ENCODE peak calls at places on chromosomes 6 and 20, in eight cellular contexts. G, W, N, R, M, Z, E and Y are unnamed samples. For H3K4me1 and H3K27me3, the result is how much of the 10 kb centered on the place peaks cover.

GRCh38 chr20:8131598-8132014 is 460 bp upstream of the PLCB1 start:
- DNase-seq in G (no peak), E (no peak), N (no peak), W (peak), Z (no peak), M (peak), R (no peak), Y (no peak)

GRCh38 chr6:141744971-141745370 is 387.8 kb upstream of the GJE1 start:
- DNase-seq in E (no peak), M (no peak), R (no peak), W (no peak), Z (no peak), G (no peak), N (no peak), Y (no peak)

GRCh38 chr6:33949877-33950831 is 146.4 kb upstream of the MLN start:
- DNase-seq in E (peak), M (no peak), G (no peak), N (no peak), R (no peak), Z (no peak), W (no peak), Y (peak)

GRCh38 chr6:107800564-107801164 is 23.4 kb downstream of the SCML4 start:
- DNase-seq in G (no peak), N (no peak), M (peak), R (no peak), Z (no peak), W (no peak), E (peak), Y (no peak)

GRCh38 chr6:31529329-31530150 is 778 bp downstream of the MCCD1 start:
- DNase-seq in M (no peak), N (no peak), G (no peak), W (no peak), E (no peak), Z (no peak), R (no peak), Y (no peak)

GRCh38 chr20:58001381-58001780 is 227.1 kb downstream of the ANKRD60 start:
- DNase-seq in Z (no peak), E (no peak), M (no peak), R (no peak), N (peak), G (peak), W (no peak), Y (peak)

GRCh38 chr6:127102299-127102698 is 16.2 kb upstream of the RSPO3 start:
- DNase-seq in R (no peak), G (no peak), N (no peak), E (peak), M (peak), Z (no peak), W (peak), Y (no peak)

GRCh38 chr6:45538636-45539035 is 160.9 kb upstream of the SUPT3H start:
- DNase-seq in N (peak), G (no peak), W (no peak), M (peak), E (no peak), Z (no peak), R (no peak), Y (no peak)

GRCh38 chr6:11645016-11645415 is 107.5 kb downstream of the TMEM170B start:
- DNase-seq in W (peak), E (no peak), N (no peak), M (peak), G (no peak), Z (no peak), R (no peak), Y (no peak)

GRCh38 chr6:168962886-168963285 is 290.8 kb downstream of the THBS2 start:
- DNase-seq in N (peak), M (peak), Z (no peak), E (no peak), G (no peak), W (no peak), R (no peak), Y (peak)

GRCh38 chr20:33178726-33179125 is 10.8 kb downstream of the BPIFA2 start:
- DNase-seq in M (no peak), W (no peak), G (no peak), Z (no peak), R (no peak), N (no peak), E (no peak), Y (no peak)

GRCh38 chr20:52800734-52801627 is 171.2 kb upstream of the TSHZ2 start:
- DNase-seq in M (peak), E (no peak), N (no peak), G (no peak), W (no peak), Z (no peak), R (no peak), Y (no peak)

GRCh38 chr6:47439348-47439668 is 38.3 kb upstream of the CD2AP start:
- DNase-seq in G (no peak), E (no peak), R (no peak), Z (no peak), W (no peak), N (no peak), M (no peak), Y (no peak)

GRCh38 chr20:41080866-41081265 is 52.2 kb downstream of the TOP1 start:
- DNase-seq in Z (no peak), R (no peak), N (no peak), E (no peak), G (no peak), W (peak), M (peak), Y (no peak)

GRCh38 chr20:63743210-63743970 is 3.8 kb downstream of the SLC2A4RG start:
- DNase-seq in G (no peak), M (no peak), Z (no peak), W (no peak), R (no peak), E (no peak), N (peak), Y (no peak)

GRCh38 chr6:88708197-88708744 is 255.1 kb downstream of the RNGTT start:
- DNase-seq in N (no peak), M (peak), E (no peak), W (no peak), G (no peak), R (no peak), Z (no peak), Y (no peak)

GRCh38 chr6:81362246-81362645 is 390.2 kb downstream of the TENT5A start:
- DNase-seq in G (no peak), E (no peak), W (peak), R (no peak), M (peak), Z (no peak), N (no peak), Y (no peak)

GRCh38 chr6:6545616-6546317 is 42.8 kb upstream of the LY86 start:
- DNase-seq in R (no peak), G (no peak), Z (no peak), M (no peak), N (no peak), E (no peak), W (no peak), Y (no peak)

GRCh38 chr6:56671651-56672461 is 29.2 kb upstream of the DST start:
- DNase-seq in R (no peak), G (peak), N (peak), M (no peak), W (no peak), E (no peak), Z (no peak), Y (peak)

GRCh38 chr6:38509713-38510112 is 130.0 kb downstream of the BTBD9 start:
- DNase-seq in E (peak), M (peak), G (no peak), N (no peak), W (peak), R (no peak), Z (no peak), Y (no peak)

GRCh38 chr6:25727028-25727427 is 27.5 kb upstream of the SLC17A4 start:
- DNase-seq in N (no peak), G (no peak), R (no peak), W (no peak), M (no peak), Z (no peak), E (no peak), Y (no peak)

GRCh38 chr6:129889580-129889979 is 28.5 kb upstream of the TMEM244 start:
- DNase-seq in N (no peak), M (peak), E (peak), W (peak), Z (no peak), R (no peak), G (no peak), Y (no peak)

GRCh38 chr6:113934101-113934500 is 36.8 kb downstream of the HDAC2 start:
- DNase-seq in M (no peak), N (no peak), R (no peak), Z (no peak), W (no peak), G (no peak), E (no peak), Y (no peak)

GRCh38 chr6:160967351-160967750 is 24.2 kb upstream of the MAP3K4 start:
- DNase-seq in Z (no peak), W (no peak), M (no peak), E (no peak), R (no peak), N (no peak), G (no peak), Y (no peak)

GRCh38 chr6:30568245-30568644 is 3.0 kb upstream of the ABCF1 start:
- DNase-seq in E (no peak), W (no peak), M (no peak), Z (no peak), G (no peak), R (no peak), N (no peak), Y (no peak)

GRCh38 chr6:81806793-81807565 is 54.5 kb upstream of the TENT5A start:
- DNase-seq in E (peak), G (no peak), M (no peak), W (no peak), N (no peak), R (no peak), Z (no peak), Y (no peak)

GRCh38 chr20:40688129-40689099 is 622 bp downstream of the MAFB start:
- DNase-seq in E (no peak), Z (no peak), R (no peak), W (peak), N (peak), G (no peak), M (peak), Y (peak)

GRCh38 chr20:37201827-37202162 is 22.4 kb upstream of the MROH8 start:
- DNase-seq in M (peak), Z (no peak), E (no peak), W (no peak), R (no peak), N (no peak), G (no peak), Y (no peak)

GRCh38 chr6:10331336-10331735 is 83.5 kb downstream of the TFAP2A start:
- DNase-seq in Z (no peak), G (no peak), W (no peak), R (no peak), M (no peak), E (no peak), N (no peak), Y (no peak)

GRCh38 chr20:13222319-13222716 is 1.2 kb downstream of the ISM1 start:
- DNase-seq in N (no peak), M (no peak), E (no peak), G (no peak), R (no peak), W (no peak), Z (no peak), Y (no peak)

GRCh38 chr6:168272379-168273011 is 47.1 kb downstream of the DACT2 start:
- DNase-seq in Z (no peak), R (no peak), E (no peak), W (no peak), M (no peak), N (no peak), G (no peak), Y (no peak)

DNA sequence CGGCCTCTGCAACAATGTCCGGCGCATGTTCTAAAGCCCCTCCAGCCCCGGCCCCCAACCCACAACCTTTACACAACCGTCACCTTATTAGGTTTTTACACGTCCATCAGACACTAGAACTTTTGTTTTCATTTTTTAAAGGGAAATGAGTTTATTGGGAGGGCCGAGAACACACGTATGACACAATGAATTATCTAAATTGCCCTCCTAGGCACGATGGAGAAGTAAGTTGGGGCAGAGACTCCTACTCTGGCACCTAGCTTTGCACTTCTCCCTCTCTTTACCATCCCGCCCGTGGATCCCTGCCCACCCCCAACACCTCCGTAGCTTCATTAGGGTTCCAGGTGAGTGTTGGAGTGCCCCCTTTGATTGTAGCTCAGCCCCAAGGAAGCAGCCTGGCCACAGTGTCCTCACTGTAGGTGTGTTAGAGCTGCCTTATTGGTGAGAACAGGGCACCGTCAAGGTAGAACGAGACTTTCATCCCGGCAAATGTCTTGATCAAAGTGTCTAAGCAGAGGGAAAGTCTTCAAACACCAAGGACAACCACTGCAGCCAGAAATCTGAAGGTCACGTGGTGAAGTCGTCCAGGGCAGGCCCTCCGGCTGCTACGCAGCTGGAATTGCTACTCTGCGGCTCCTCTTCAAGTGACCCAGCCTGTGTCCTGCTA is 1.4 kb upstream of the DLL1 start:
- DNase-seq in Z (no peak), G (no peak), M (peak), W (no peak), R (no peak), E (no peak), N (no peak), Y (no peak)
- H3K4me1 ChIP-seq in Z (under half), G (under half), M (under half), W (under half), R (under half), E (under half), N (under half), Y (under half)

GRCh38 chr6:151842816-151843215 is 35.3 kb downstream of the ESR1 start:
- DNase-seq in W (no peak), R (no peak), M (peak), E (no peak), N (no peak), G (no peak), Z (no peak), Y (no peak)
- H3K27me3 ChIP-seq in W (under half), R (under half), M (under half), E (under half), N (under half), G (under half), Z (under half), Y (under half)

GRCh38 chr6:149318581-149319286 is 1.2 kb downstream of the TAB2 start:
- DNase-seq in G (no peak), N (no peak), E (peak), Z (no peak), R (peak), W (no peak), M (peak), Y (no peak)
- H3K27ac ChIP-seq in G (peak), N (peak), E (peak), Z (peak), R (peak), W (peak), M (peak), Y (peak)

GRCh38 chr20:2244523-2244922 is 51.3 kb upstream of the TGM3 start:
- DNase-seq in N (no peak), M (no peak), R (no peak), W (no peak), Z (no peak), E (no peak), G (no peak), Y (no peak)
- H3K4me1 ChIP-seq in N (under half), M (under half), R (under half), W (under half), Z (under half), E (under half), G (under half), Y (under half)

DNA sequence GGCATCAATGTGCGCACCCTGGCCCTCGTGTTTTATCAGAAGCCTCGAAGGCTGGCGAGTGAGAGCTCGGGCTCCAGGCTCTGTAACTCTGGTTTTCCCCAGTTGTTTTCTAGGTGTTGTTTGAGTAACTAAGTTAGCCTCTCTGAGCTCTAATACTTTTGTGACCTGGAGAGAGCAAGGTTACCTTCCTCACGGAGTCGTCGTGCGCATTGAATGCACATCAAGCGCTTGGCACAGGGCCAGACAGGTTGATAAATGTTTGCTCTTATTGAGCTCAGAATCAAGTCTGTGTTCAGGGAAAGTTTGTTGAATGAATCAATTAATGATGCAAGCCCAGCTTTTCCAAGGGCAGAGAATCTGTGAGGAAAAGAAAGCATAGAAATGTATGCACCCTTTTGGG is 33.5 kb downstream of the EDN3 start:
- DNase-seq in N (no peak), W (no peak), M (no peak), E (no peak), Z (no peak), G (no peak), R (no peak), Y (no peak)
- H3K27me3 ChIP-seq in N (under half), W (under half), M (under half), E (under half), Z (under half), G (under half), R (under half), Y (under half)

GRCh38 chr6:69791065-69791471 is 5.7 kb downstream of the LMBRD1 start:
- DNase-seq in G (no peak), M (peak), Z (no peak), E (peak), W (peak), N (no peak), R (no peak), Y (no peak)
- H3K27ac ChIP-seq in G (no peak), M (no peak), Z (no peak), E (peak), W (no peak), N (peak), R (no peak), Y (peak)

GRCh38 chr6:78390066-78390465 is 477.3 kb upstream of the IRAK1BP1 start:
- DNase-seq in W (no peak), M (no peak), G (no peak), E (no peak), Z (no peak), N (no peak), R (no peak), Y (no peak)
- H3K4me1 ChIP-seq in W (under half), M (under half), G (under half), E (under half), Z (under half), N (under half), R (under half), Y (under half)

DNA sequence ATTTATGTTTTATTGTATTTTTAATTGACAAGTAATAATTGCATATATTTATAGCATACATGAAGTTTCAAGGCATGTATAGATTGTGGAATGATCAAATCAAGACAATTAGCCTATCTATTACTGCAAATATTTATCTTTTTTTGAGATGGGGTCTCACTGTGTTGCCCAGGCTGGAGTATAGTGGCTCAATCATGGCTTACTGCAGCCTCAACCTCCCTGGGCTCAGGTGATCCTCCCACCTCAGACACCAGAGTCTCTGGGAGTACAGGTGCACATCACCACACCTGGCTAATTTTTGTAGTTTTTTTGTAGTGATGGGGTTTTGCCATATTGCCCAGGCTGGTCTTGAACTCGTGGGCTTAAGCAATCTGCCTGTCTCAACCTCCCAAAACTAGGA is 16.2 kb upstream of the FUCA2 start:
- DNase-seq in R (no peak), W (no peak), Z (no peak), N (no peak), G (no peak), E (no peak), M (no peak), Y (no peak)
- H3K27me3 ChIP-seq in R (under half), W (under half), Z (under half), N (under half), G (under half), E (under half), M (under half), Y (under half)

DNA sequence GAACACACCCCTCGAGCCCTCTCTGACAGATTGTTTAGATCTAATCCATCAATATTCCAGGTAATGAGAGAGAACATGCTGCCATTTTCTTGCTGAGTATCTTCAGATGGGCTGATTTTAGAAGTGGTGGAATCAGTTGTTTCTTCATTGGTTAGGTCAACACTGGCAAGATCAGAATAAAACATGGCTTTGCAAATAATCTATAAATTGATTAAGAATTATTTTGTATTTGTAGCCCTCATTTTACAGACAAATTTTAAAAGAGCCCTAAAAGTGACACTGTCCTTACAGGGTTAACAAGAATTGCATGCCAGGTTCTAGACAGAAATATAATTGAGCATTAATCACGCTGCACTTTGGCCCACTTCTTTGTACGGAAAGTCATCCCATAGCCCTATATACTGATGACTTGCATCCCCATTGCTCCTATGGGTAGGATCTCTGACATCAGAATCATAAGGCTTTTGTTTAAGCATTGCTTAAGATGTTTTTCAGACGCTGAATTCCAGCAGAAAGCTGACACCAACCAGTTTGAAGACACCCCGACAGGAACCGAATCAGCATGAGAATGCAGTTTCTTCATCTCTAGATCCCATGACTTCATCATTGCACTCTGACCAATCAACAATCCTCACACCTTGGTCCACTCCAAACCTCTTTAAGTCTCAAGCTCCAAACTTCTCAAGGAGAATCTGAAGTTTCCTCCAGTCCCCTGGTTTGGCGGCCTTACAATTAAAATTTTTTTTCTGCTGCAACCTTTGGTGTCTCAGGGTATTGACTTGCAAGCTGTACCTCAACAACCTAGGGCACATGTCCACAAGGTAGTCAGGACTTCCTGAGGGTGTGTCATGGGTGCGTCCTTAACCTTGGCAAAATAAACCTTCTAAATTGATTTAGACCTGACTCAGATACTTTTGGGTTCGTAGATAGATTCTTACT is 7.9 kb downstream of the TDP2 start:
- DNase-seq in R (no peak), G (no peak), M (peak), Z (no peak), E (peak), W (peak), N (no peak), Y (no peak)
- H3K27ac ChIP-seq in R (no peak), G (no peak), M (peak), Z (peak), E (no peak), W (peak), N (peak), Y (no peak)

DNA sequence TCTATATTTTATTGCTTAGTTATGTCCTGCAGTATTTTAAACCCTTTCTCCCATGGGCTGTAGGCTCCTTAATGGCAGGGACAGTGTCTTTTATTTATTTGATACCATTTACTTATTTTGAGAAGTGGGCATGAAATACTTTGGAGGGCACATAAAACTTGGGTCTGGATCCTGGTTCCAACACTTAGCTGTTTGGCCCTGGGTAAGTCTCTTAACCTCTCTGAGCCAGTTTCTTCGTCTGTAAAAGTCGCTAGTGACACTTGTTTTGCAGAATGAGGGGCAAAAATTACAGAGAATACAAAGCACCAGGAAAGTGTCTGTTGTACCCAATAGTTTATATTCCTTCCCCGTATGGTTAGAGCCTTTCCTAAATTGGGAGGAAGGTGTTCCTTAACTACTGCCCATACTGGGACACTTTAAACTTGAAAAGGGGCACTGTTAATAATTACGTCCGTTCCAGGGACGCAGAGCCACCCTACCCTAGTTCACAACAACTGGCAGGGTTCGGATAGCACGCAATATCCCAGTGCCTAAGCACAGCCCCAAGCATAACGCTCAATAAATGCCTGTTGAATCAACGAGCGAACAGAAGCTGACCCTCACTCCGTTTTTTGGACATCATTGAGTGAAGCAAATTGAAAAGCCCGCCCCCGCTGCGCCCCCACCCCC is 6.0 kb upstream of the ARMC12 start:
- DNase-seq in N (no peak), R (no peak), Z (no peak), G (no peak), W (no peak), M (no peak), E (no peak), Y (no peak)
- H3K4me1 ChIP-seq in N (half or more), R (half or more), Z (half or more), G (under half), W (under half), M (under half), E (half or more), Y (under half)